ENCODE peak calls at places on chromosomes 7 and 10, in five cellular contexts. H, D, J, Z and E are unnamed samples. For H3K4me1, the result is how much of the 10 kb centered on the place peaks cover.

GRCh38 chr10:31912898-31913847 is 15.5 kb downstream of the ARHGAP12 start:
- DNase-seq in H (no peak), D (peak), J (no peak), Z (no peak), E (no peak)

GRCh38 chr10:48801026-48801425 is 116.4 kb downstream of the WDFY4 start:
- DNase-seq in H (no peak), D (no peak), J (peak), Z (no peak), E (no peak)

GRCh38 chr7:149856-150636 is 42.3 kb upstream of the FAM20C start:
- DNase-seq in H (peak), D (no peak), J (no peak), Z (peak), E (peak)

GRCh38 chr10:75211007-75211735 is 575 bp downstream of the VDAC2 start:
- DNase-seq in H (no peak), D (peak), J (peak), Z (peak), E (peak)

GRCh38 chr10:35498693-35499092 is 106.4 kb upstream of the GJD4 start:
- DNase-seq in H (no peak), D (no peak), J (peak), Z (no peak), E (no peak)

GRCh38 chr10:4067552-4068254 is 282.7 kb upstream of the KLF6 start:
- DNase-seq in H (no peak), D (no peak), J (no peak), Z (peak), E (no peak)

GRCh38 chr10:68594405-68594804 is 34.3 kb downstream of the TET1 start:
- DNase-seq in H (peak), D (peak), J (peak), Z (no peak), E (no peak)

GRCh38 chr7:3464900-3465622 is 164.0 kb downstream of the SDK1 start:
- DNase-seq in H (no peak), D (no peak), J (no peak), Z (no peak), E (no peak)

GRCh38 chr10:18312385-18313145 is 172.3 kb downstream of the CACNB2 start:
- DNase-seq in H (no peak), D (peak), J (peak), Z (no peak), E (peak)

GRCh38 chr7:39433550-39433949 is 132.7 kb upstream of the YAE1 start:
- DNase-seq in H (no peak), D (no peak), J (no peak), Z (no peak), E (no peak)

GRCh38 chr7:39432807-39433416 is 133.3 kb upstream of the YAE1 start:
- DNase-seq in H (no peak), D (no peak), J (no peak), Z (no peak), E (no peak)

GRCh38 chr7:39434012-39434411 is 132.2 kb upstream of the YAE1 start:
- DNase-seq in H (no peak), D (no peak), J (no peak), Z (no peak), E (no peak)

GRCh38 chr7:39431242-39431641 is 135.0 kb upstream of the YAE1 start:
- DNase-seq in H (no peak), D (no peak), J (no peak), Z (no peak), E (no peak)

GRCh38 chr7:39432368-39432767 is 133.8 kb upstream of the YAE1 start:
- DNase-seq in H (no peak), D (no peak), J (no peak), Z (no peak), E (no peak)
- H3K4me1 ChIP-seq in H (under half), D (under half), J (under half), Z (under half), E (under half)

DNA sequence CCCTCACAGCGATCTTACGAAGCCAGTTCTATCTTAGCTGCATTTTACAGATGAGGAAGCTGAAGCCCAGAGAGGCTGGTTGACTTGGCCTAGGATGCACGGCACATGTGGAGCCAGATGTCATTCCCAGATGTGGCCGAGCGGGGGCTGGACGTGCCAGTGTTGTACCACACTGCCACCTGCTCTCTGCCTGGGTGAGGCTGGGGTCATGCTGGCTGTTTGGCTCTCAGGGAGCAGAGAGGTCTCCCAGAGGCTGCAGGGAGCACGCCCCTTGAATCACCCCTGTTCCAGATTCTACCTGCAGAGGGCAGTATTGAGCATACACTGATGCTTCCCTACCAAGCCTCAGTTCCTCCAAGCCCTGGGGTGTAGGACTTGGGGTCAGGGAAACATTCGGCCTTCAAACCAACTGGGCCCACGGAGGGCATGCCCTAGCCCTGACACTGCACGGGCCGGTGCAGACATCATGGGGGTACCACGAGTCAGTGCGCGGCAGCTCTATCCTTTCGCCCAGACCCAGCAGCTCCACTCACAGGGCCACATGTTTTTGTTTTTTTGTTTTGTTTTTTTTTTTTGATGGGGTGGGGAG is 3.8 kb upstream of the GTF2IRD1 start:
- DNase-seq in H (peak), D (peak), J (no peak), Z (peak), E (peak)
- TF ChIP-seq CTCF in H (peak), D (peak), J (peak), Z (peak), E (peak)

GRCh38 chr10:110870823-110871235 is 899 bp upstream of the PDCD4 start:
- DNase-seq in H (no peak), D (no peak), J (no peak), Z (no peak), E (no peak)
- H3K4me1 ChIP-seq in H (half or more), D (under half), J (under half), Z (under half), E (under half)

DNA sequence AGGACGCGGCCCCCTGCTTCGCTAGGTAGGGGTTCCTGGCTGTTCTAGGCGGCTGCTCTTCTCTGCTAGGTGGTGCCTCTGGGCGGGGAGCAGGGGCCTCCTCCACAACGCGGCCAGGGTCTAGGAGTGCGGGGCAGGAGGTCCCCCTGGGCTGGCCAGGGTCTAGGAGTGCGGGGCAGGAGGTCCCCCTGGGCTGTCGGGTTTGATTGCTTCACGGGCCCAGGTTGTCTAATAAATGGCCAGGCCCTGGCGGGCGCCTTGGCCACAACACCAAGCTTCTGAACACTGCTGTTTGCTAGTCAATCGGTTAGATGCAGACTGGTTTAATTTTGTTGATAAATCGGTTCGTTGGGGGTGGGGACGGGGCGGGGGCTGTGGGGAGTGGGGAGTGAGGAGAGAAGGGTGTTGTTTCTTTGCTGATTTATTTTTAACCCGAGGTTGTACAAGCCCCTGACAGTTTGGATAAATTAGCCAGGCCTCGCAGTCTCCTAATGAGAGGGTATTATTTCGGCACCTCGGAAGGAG is 7.7 kb downstream of the UNCX start:
- DNase-seq in H (no peak), D (no peak), J (no peak), Z (no peak), E (no peak)
- TF ChIP-seq CTCF in H (no peak), D (no peak), J (no peak), Z (no peak), E (no peak)

DNA sequence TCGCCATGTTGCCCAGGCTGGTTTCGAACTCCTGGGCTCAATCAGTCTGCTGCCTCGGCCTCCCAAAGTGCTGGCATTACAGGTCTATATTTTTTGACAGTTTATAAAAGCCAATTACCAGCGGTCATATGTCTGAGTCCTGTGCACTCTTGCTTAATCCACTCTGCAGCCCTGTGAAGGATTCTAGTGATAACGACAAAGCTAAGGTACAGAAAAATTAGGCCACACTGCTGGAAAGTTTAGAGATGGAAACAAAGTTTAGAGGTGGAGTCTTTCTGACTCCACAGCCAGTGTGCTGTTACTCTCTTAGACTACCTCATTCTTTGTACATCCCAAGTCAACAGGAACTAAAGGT is 707 bp downstream of the PTER start:
- DNase-seq in H (no peak), D (no peak), J (no peak), Z (no peak), E (no peak)
- H3K4me1 ChIP-seq in H (half or more), D (under half), J (under half), Z (under half), E (under half)

GRCh38 chr10:61477469-61477868 is 24.3 kb upstream of the TMEM26 start:
- DNase-seq in H (no peak), D (no peak), J (no peak), Z (no peak), E (no peak)

GRCh38 chr10:61476529-61476928 is 23.3 kb upstream of the TMEM26 start:
- DNase-seq in H (no peak), D (no peak), J (no peak), Z (no peak), E (no peak)

GRCh38 chr10:61480226-61480625 is 27.0 kb upstream of the TMEM26 start:
- DNase-seq in H (no peak), D (no peak), J (no peak), Z (no peak), E (no peak)

GRCh38 chr10:61481597-61481996 is 28.4 kb upstream of the TMEM26 start:
- DNase-seq in H (no peak), D (no peak), J (no peak), Z (no peak), E (no peak)

DNA sequence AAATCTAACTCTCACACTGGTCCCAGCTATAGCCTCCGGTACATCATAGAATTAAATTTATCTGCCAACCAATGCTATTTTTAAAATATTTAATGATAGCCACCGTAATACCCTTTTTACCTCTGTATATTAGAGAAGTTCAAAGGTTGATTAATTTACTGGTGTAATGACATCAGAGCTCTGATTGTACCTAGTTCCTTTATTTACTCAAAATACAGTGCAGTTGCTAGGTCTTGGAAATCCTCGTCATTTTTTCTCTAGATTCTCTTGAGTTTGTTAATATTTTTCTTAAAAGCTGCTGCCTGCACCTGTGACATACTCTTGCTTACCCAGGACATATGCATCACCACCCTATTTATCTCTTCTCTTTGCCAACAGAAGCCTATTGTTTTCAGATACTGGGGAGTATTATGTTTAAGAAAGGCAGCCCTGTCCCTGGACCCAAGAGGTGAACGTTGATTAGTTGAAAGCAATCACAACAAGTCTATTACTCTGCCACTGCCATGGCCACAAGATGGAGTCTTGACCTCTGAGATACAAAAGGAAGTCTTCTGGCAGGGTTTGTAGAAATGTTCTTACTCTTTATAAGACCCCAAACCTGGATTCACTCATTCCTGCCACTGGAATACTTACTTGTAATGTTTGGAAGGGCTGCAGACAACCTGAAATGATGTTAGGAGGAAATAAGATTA is 25.6 kb upstream of the TMEM26 start:
- DNase-seq in H (no peak), D (no peak), J (no peak), Z (no peak), E (no peak)
- TF ChIP-seq CTCF in H (no peak), D (no peak), J (peak), Z (no peak), E (peak)

GRCh38 chr10:72253002-72253401 is 20.7 kb upstream of the DDIT4 start:
- DNase-seq in H (peak), D (no peak), J (no peak), Z (no peak), E (no peak)
- H3K4me1 ChIP-seq in H (half or more), D (under half), J (half or more), Z (half or more), E (under half)

DNA sequence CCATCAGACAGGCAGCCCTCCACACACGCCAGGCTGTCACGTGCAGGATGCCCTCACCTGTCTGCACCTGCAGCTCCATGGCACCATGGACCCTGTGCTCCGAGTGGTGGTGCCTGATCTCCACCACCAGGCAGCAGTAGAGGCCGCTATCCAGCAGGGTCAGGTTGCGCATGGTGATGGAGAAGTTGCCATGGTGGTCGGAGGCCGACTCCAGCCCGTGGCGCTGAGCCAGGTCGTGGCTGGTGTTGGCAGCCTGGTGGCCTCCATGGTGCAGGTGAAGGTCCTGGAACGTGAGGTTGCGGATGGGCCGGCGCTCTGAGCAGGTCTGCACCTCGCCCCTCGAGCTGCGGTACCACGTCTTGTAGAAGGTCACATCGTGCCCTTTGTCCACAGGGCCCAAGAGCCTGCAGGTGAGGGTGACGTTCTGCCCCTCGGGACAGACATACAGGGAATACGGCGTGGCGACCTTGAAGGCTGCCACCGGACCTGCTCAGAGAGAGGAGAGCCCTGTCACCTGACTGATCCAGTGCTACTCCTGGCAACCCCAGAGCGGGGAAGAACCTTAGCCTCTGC is 11.7 kb downstream of the VSIR start:
- DNase-seq in H (no peak), D (no peak), J (no peak), Z (no peak), E (no peak)
- TF ChIP-seq CTCF in H (peak), D (no peak), J (no peak), Z (no peak), E (no peak)

DNA sequence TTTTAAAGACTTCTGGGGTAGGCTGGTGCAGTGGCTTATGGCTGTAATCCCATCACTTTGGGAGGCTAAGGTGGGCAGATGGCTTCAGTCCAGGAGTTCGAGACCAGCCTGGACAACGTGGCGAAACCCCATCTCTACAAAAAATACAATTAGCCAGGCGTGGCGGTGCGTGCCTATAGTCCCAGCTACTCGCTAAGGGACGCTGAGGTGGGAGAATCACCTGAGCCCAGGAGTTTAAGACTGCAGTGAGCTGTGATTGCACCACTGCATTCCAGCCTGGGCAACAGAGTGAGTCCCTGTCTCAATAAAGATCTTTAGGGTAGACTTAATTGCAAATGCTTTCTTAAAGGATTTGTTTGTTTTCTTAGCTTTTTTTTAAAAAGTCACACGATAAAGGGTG is 29.3 kb downstream of the PTPN12 start:
- DNase-seq in H (no peak), D (no peak), J (no peak), Z (no peak), E (no peak)
- H3K4me1 ChIP-seq in H (half or more), D (under half), J (under half), Z (under half), E (under half)